ENCODE peak calls at places on chromosomes 13 and 19, in ten cellular contexts. W, Z, J, X, V, M, F, S, D and U are unnamed samples.

GRCh38 chr19:5222821-5223321 is 117.7 kb downstream of the PTPRS start:
- DNase-seq in W (no peak), Z (no peak), J (no peak), X (no peak), V (no peak), M (no peak), F (no peak), S (no peak), D (no peak), U (no peak)

GRCh38 chr13:32837307-32837972 is 178.8 kb upstream of the KL start:
- DNase-seq in W (no peak), Z (no peak), J (no peak), X (no peak), V (no peak), M (no peak), F (no peak), S (no peak), D (no peak), U (no peak)

GRCh38 chr19:35513231-35513974 is at the start of gene DMKN:
- DNase-seq in W (peak; percentile 61), Z (peak; percentile 39), J (no peak), X (no peak), V (no peak), M (no peak), F (peak; percentile 66), S (no peak), D (no peak), U (no peak)

GRCh38 chr13:39144941-39145533 is 106.8 kb downstream of the NHLRC3 start:
- DNase-seq in W (peak; percentile 51), Z (peak; percentile 45), J (peak; percentile 56), X (peak; percentile 26), V (peak; percentile 47), M (peak; percentile 74), F (peak; percentile 85), S (no peak), D (peak; percentile 52), U (peak; percentile 44)

GRCh38 chr13:79141082-79141481 is 265.0 kb downstream of the RBM26 start:
- DNase-seq in W (no peak), Z (no peak), J (no peak), X (no peak), V (no peak), M (no peak), F (no peak), S (no peak), D (no peak), U (no peak)

GRCh38 chr13:44972956-44973581 is 16.2 kb downstream of the NUFIP1 start:
- DNase-seq in W (no peak), Z (no peak), J (peak; percentile 55), X (no peak), V (no peak), M (no peak), F (peak; percentile 55), S (no peak), D (peak; percentile 15), U (no peak)

GRCh38 chr19:7589822-7590221 is 5.8 kb upstream of the CAMSAP3 start:
- DNase-seq in W (no peak), Z (no peak), J (no peak), X (no peak), V (no peak), M (no peak), F (no peak), S (no peak), D (no peak), U (no peak)

GRCh38 chr13:45082964-45083363 is 37.3 kb upstream of the GTF2F2 start:
- DNase-seq in W (no peak), Z (no peak), J (no peak), X (peak; percentile 18), V (no peak), M (no peak), F (peak; percentile 8), S (no peak), D (no peak), U (no peak)

GRCh38 chr19:27890206-27890605 is 1322.7 kb downstream of the UQCRFS1 start:
- DNase-seq in W (no peak), Z (no peak), J (no peak), X (no peak), V (no peak), M (no peak), F (no peak), S (no peak), D (no peak), U (no peak)

GRCh38 chr19:32373614-32374295 is 28.3 kb downstream of the ZNF507 start:
- DNase-seq in W (no peak), Z (peak; percentile 85), J (peak; percentile 29), X (peak; percentile 97), V (peak; percentile 43), M (no peak), F (peak; percentile 99), S (no peak), D (peak; percentile 88), U (no peak)

GRCh38 chr19:11833541-11833940 is 15.0 kb upstream of the ZNF439 start:
- DNase-seq in W (no peak), Z (no peak), J (no peak), X (no peak), V (no peak), M (no peak), F (no peak), S (no peak), D (no peak), U (no peak)

GRCh38 chr13:97535619-97536018 is 101.7 kb downstream of the RAP2A start:
- DNase-seq in W (no peak), Z (no peak), J (no peak), X (no peak), V (no peak), M (no peak), F (peak; percentile 54), S (no peak), D (no peak), U (no peak)

GRCh38 chr19:40283414-40284250 is 1.5 kb downstream of the AKT2 start:
- DNase-seq in W (no peak), Z (no peak), J (no peak), X (no peak), V (no peak), M (no peak), F (peak; percentile 18), S (no peak), D (no peak), U (no peak)

GRCh38 chr19:18117692-18118378 is 20.3 kb downstream of the MAST3 start:
- DNase-seq in W (peak; percentile 94), Z (peak; percentile 90), J (peak; percentile 95), X (no peak), V (peak; percentile 90), M (peak; percentile 92), F (peak; percentile 88), S (peak; percentile 34), D (peak; percentile 95), U (peak; percentile 76)

GRCh38 chr19:48968179-48968661 is 3.1 kb downstream of the FTL start:
- DNase-seq in W (no peak), Z (no peak), J (no peak), X (no peak), V (no peak), M (no peak), F (peak; percentile 76), S (no peak), D (no peak), U (no peak)

GRCh38 chr13:51249767-51250741 is 27.9 kb downstream of the FAM124A start:
- DNase-seq in W (no peak), Z (no peak), J (no peak), X (no peak), V (no peak), M (no peak), F (no peak), S (no peak), D (no peak), U (no peak)

DNA sequence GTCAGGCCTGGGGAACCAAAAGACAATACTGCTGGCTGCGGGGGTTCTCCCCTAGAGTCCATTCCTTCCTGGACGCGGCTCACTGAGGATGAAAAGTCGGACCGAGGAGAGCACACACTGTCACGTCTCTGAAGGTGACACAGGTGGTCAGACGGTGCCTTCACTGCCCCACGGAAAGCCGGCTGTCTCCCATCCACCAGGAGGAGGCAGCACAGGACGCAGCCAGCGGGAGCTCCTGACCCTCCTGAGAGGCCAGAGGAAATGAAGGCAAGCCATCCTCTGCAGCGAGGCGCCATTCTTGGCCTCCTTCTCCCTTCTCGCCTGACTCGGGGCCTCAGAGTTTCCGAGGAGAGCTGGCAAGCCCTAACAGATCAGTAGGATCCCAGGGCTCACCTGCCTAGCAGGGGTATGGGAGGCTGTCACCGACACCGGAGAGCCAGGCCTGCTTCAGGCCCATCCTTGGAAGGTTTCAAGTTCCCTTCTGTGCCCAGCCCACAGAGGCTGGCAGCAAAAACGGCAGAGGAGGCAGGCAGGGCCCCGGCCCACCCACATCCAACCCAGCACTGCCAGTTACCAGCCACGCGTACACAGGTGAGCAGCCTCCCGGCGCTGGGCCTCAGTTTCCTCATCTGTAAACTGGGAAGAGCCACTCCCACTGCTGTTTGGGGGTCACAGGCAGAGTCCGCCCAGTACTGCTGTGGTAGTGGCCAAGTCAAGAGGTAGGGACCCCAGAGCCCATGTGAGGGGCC is 4.5 kb downstream of the REXO1 start:
- DNase-seq in W (no peak), Z (no peak), J (no peak), X (no peak), V (no peak), M (no peak), F (no peak), S (no peak), D (no peak), U (no peak)
- TF ChIP-seq CTCF in W (peak; percentile 54), Z (no peak), J (no peak), X (no peak), V (no peak), M (no peak), F (peak; percentile 12), S (no peak), D (no peak), U (no peak)

GRCh38 chr19:47794526-47794925 is 9.8 kb downstream of the TPRX1 start:
- DNase-seq in W (peak; percentile 65), Z (no peak), J (no peak), X (no peak), V (no peak), M (no peak), F (no peak), S (no peak), D (no peak), U (no peak)
- TF ChIP-seq CTCF in W (peak; percentile 69), Z (no peak), J (no peak), X (no peak), V (no peak), M (no peak), F (peak; percentile 1), S (no peak), D (no peak), U (no peak)

GRCh38 chr13:49053215-49053614 is 77.5 kb downstream of the FNDC3A start:
- DNase-seq in W (no peak), Z (no peak), J (no peak), X (no peak), V (no peak), M (no peak), F (no peak), S (no peak), D (no peak), U (no peak)
- TF ChIP-seq CTCF in W (no peak), Z (no peak), J (no peak), X (no peak), V (no peak), M (no peak), F (no peak), S (no peak), D (no peak), U (no peak)

DNA sequence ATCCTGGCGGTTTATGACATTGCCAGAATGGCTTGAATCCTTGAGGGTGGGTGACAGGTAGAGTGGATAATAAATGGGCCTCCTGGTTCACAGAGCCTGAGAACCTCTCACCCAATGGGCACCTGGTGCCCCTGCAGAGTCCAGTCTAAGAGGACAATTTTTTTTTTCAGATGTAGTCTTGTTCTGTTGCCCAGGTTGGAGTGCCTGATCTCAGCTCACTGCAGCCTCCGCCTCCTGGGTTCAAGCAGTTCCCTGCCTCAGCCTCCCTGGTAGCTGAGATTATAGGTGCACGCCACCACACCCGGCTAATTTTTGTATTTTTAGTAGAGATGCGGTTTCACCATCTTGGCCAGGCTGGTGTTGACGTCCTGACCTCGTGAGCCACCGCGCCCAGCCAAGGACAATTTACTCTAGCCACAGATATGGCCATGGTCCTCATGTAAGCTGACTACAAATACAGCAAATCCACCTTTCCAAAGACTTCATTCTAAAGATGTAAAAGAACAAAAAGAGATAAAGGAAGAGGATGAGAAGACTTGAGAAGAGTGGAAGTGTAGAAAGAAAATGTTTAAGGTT is 33.0 kb downstream of the COL4A2 start:
- DNase-seq in W (no peak), Z (no peak), J (no peak), X (no peak), V (peak; percentile 14), M (peak; percentile 80), F (no peak), S (no peak), D (no peak), U (no peak)
- TF ChIP-seq CTCF in W (no peak), Z (no peak), J (no peak), X (no peak), V (no peak), M (no peak), F (no peak), S (no peak), D (no peak), U (no peak)